ENCODE peak calls at places on chromosome 20, in four cellular contexts. V, Q, I and N are unnamed samples.

GRCh38 chr20:63183422-63184146 is 32.3 kb downstream of the YTHDF1 start:
- DNase-seq in I (peak), Q (peak), V (no peak), N (no peak)

GRCh38 chr20:8912731-8913130 is 156.2 kb upstream of the PLCB4 start:
- DNase-seq in V (no peak), Q (no peak), I (no peak), N (no peak)

GRCh38 chr20:3632311-3633004 is 30.7 kb downstream of the GFRA4 start:
- DNase-seq in V (no peak), I (no peak), Q (no peak), N (no peak)

GRCh38 chr20:44746367-44747165 is 901 bp downstream of the KCNK15 start:
- DNase-seq in Q (no peak), V (no peak), I (no peak), N (no peak)

GRCh38 chr20:33583154-33583553 is 79.0 kb upstream of the C20orf144 start:
- DNase-seq in V (no peak), Q (no peak), I (no peak), N (no peak)

GRCh38 chr20:47677314-47678129 is 107.8 kb downstream of the SULF2 start:
- DNase-seq in V (peak), Q (peak), I (peak), N (peak)

GRCh38 chr20:58894652-58895051 is 42.1 kb downstream of the GNAS start:
- DNase-seq in V (no peak), Q (no peak), I (no peak), N (no peak)

GRCh38 chr20:4973330-4974097 is 27.8 kb downstream of the SLC23A2 start:
- DNase-seq in V (peak), I (peak), Q (no peak), N (no peak)

GRCh38 chr20:48721324-48722001 is 106.3 kb downstream of the PREX1 start:
- DNase-seq in V (no peak), Q (no peak), I (no peak), N (no peak)